ENCODE peak calls at places on chromosome 19, in five cellular contexts. X is CD8-positive, alpha-beta T cell; E is mucosa of descending colon; I is left lung; C is mesendoderm. G is an unnamed sample. For H3K4me1, the result is how much of the 10 kb centered on the place peaks cover.

GRCh38 chr19:37594982-37595382 is 306 bp downstream of the ZNF540 start:
- DNase-seq in C (no peak), E (peak), I (peak), X (peak), G (no peak)

GRCh38 chr19:34555447-34555846 is 73.9 kb downstream of the WTIP start:
- DNase-seq in X (no peak), I (no peak), E (no peak), C (peak), G (no peak)

GRCh38 chr19:2589441-2589840 is 113.1 kb downstream of the GNG7 start:
- DNase-seq in E (no peak), I (no peak), X (no peak), C (no peak), G (no peak)

GRCh38 chr19:3178973-3179738 is 587 bp downstream of the S1PR4 start:
- DNase-seq in I (no peak), X (peak), E (peak), C (no peak), G (no peak)

GRCh38 chr19:47381653-47382279 is 32.7 kb downstream of the DHX34 start:
- DNase-seq in I (peak), C (no peak), E (no peak), X (peak), G (no peak)

GRCh38 chr19:39411006-39411831 is 1.2 kb upstream of the PLEKHG2 start:
- DNase-seq in E (peak), I (peak), X (peak), C (peak), G (peak)

GRCh38 chr19:6125571-6125989 is 9.9 kb upstream of the ACSBG2 start:
- DNase-seq in C (peak), X (peak), I (peak), E (peak), G (peak)

GRCh38 chr19:8615813-8616596 is 5.5 kb upstream of the ADAMTS10 start:
- DNase-seq in X (peak), I (peak), C (peak), E (peak), G (peak)

GRCh38 chr19:29967623-29968022 is 25.6 kb downstream of the URI1 start:
- DNase-seq in I (no peak), C (no peak), X (no peak), E (no peak), G (no peak)

GRCh38 chr19:39307233-39307821 is 11.1 kb downstream of the IFNL1 start:
- DNase-seq in X (no peak), C (peak), I (no peak), E (peak), G (peak)

GRCh38 chr19:4829001-4829712 is 2.4 kb downstream of the TICAM1 start:
- DNase-seq in C (no peak), X (no peak), E (peak), I (no peak), G (no peak)
- H3K4me3 ChIP-seq in C (no peak), X (no peak), E (no peak), I (no peak), G (no peak)

DNA sequence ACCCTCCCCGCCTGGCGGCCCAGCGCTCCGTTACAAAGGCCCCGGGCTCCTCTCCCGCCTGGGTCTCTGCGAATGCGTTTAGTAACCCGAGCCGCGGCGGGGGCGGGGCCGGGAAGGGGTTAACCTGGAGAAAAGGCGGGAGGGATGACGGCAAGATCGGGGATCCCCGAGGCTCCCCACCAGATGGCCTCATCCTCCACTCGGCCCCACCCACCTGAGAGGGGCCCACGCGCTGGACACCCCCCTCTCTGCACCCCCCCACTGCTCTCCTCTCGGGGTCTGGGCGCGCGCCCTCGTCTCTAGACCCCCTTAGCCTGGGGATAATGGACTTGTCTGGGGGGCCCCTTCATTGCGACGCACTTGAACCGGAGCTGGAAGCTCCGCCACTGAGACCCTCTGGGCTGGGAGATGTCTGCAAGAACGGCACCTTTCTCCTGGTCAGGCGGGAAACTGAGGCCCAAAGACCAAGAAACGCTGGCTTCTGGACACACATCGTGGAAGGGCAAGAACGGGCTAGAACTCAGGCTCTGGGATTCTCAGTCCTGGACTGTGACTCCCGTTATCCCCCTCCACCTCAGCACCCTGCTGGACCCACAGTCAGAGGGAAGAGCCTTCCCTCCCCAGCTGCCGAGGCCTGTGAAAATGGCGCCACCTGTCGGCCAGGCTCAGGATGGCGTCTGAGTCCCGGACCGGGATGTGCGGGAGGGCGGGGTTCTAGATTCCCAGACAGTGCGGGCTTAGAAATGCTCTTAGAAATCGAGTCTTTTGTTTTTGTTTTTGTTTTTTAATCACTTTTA is 2.9 kb upstream of the LTBP4 start:
- DNase-seq in I (peak), E (peak), X (peak), C (peak), G (peak)
- H3K4me1 ChIP-seq in I (half or more), E (under half), X (half or more), C (under half), G (under half)

GRCh38 chr19:54574051-54574450 is 461 bp downstream of the LILRA2 start:
- DNase-seq in X (no peak), C (no peak), E (no peak), I (no peak), G (no peak)
- H3K4me3 ChIP-seq in X (no peak), C (no peak), E (no peak), I (no peak), G (no peak)

GRCh38 chr19:50705422-50706019 is 14.1 kb downstream of the SHANK1 start:
- DNase-seq in C (peak), I (no peak), X (peak), E (no peak), G (peak)
- H3K4me1 ChIP-seq in C (under half), I (under half), X (under half), E (under half), G (under half)

DNA sequence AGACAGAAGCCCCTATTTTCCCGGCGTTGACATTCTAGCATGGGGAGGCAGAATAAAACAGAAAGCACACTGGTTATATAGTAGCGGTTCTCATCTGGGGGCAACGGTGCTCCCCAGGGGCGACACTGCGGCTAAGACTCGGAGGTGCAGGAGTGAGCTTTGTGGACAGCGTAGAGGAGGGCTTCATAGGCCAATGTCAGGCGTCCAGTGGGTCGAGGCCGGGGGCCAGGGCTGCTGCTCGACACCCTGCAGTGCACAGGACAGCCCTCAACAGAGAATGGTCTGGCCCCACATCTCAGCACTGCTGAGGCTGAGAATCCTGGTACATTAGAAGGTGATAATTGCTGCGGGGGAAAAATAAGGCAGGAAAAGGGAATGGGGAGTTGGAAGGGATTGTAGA is 1.5 kb downstream of the ZNF628 start:
- DNase-seq in I (no peak), E (no peak), X (no peak), C (no peak), G (no peak)
- H3K4me3 ChIP-seq in I (no peak), E (no peak), X (no peak), C (no peak), G (peak)

GRCh38 chr19:4913996-4914735 is 4.9 kb downstream of the UHRF1 start:
- DNase-seq in C (peak), E (peak), X (peak), I (no peak), G (no peak)
- H3K4me1 ChIP-seq in C (under half), E (under half), X (under half), I (half or more), G (under half)

G was measured in Caco-2.